ENCODE peak calls at places on chromosomes 2 and 18, in five cellular contexts. One of them, this sample, is unnamed.

GRCh38 chr2:53768233-53768542 is 584 bp downstream of the CHAC2 start:
- DNase-seq in transverse colon: no peak
- DNase-seq in CD4-positive, alpha-beta T cell: no peak
- DNase-seq in A549: no peak
- DNase-seq in CD4-positive, alpha-beta memory T cell: no peak
- DNase-seq in this sample: no peak

GRCh38 chr18:62637807-62638687 is 77.3 kb upstream of the PHLPP1 start:
- DNase-seq in transverse colon: peak; percentile 55
- DNase-seq in A549: peak; percentile 31
- DNase-seq in CD4-positive, alpha-beta T cell: peak; percentile 53
- DNase-seq in CD4-positive, alpha-beta memory T cell: peak; percentile 36
- DNase-seq in this sample: peak; percentile 34

GRCh38 chr2:28227498-28227897 is 165.2 kb upstream of the FOSL2 start:
- DNase-seq in transverse colon: no peak
- DNase-seq in CD4-positive, alpha-beta memory T cell: no peak
- DNase-seq in CD4-positive, alpha-beta T cell: no peak
- DNase-seq in A549: no peak
- DNase-seq in this sample: no peak

GRCh38 chr2:42868874-42869273 is 76.5 kb upstream of the HAAO start:
- DNase-seq in CD4-positive, alpha-beta T cell: no peak
- DNase-seq in CD4-positive, alpha-beta memory T cell: no peak
- DNase-seq in A549: peak; percentile 22
- DNase-seq in transverse colon: no peak
- DNase-seq in this sample: no peak

GRCh38 chr2:195706161-195706900 is 49.3 kb downstream of the SLC39A10 start:
- DNase-seq in A549: no peak
- DNase-seq in CD4-positive, alpha-beta T cell: no peak
- DNase-seq in CD4-positive, alpha-beta memory T cell: no peak
- DNase-seq in transverse colon: no peak
- DNase-seq in this sample: no peak

GRCh38 chr2:937530-937929 is 13.1 kb upstream of the SNTG2 start:
- DNase-seq in CD4-positive, alpha-beta memory T cell: no peak
- DNase-seq in transverse colon: no peak
- DNase-seq in CD4-positive, alpha-beta T cell: no peak
- DNase-seq in A549: no peak
- DNase-seq in this sample: no peak

GRCh38 chr2:16324544-16324937 is 341.1 kb downstream of the CYRIA start:
- DNase-seq in CD4-positive, alpha-beta memory T cell: no peak
- DNase-seq in transverse colon: no peak
- DNase-seq in CD4-positive, alpha-beta T cell: no peak
- DNase-seq in A549: no peak
- DNase-seq in this sample: no peak

GRCh38 chr2:219285348-219285685 is 6.2 kb downstream of the DNAJB2 start:
- DNase-seq in CD4-positive, alpha-beta memory T cell: no peak
- DNase-seq in CD4-positive, alpha-beta T cell: no peak
- DNase-seq in A549: no peak
- DNase-seq in transverse colon: no peak
- DNase-seq in this sample: no peak

GRCh38 chr18:3261393-3262233 is at the start of gene MYL12B:
- DNase-seq in A549: peak; percentile 82
- DNase-seq in CD4-positive, alpha-beta memory T cell: peak; percentile 86
- DNase-seq in transverse colon: peak; percentile 89
- DNase-seq in CD4-positive, alpha-beta T cell: peak; percentile 78
- DNase-seq in this sample: peak; percentile 66

GRCh38 chr2:181673178-181673577 is 7.1 kb downstream of the NEUROD1 start:
- DNase-seq in A549: no peak
- DNase-seq in CD4-positive, alpha-beta T cell: no peak
- DNase-seq in transverse colon: no peak
- DNase-seq in CD4-positive, alpha-beta memory T cell: no peak
- DNase-seq in this sample: no peak

GRCh38 chr2:25790074-25790473 is 88.2 kb downstream of the ASXL2 start:
- DNase-seq in transverse colon: no peak
- DNase-seq in A549: no peak
- DNase-seq in CD4-positive, alpha-beta memory T cell: no peak
- DNase-seq in CD4-positive, alpha-beta T cell: no peak
- DNase-seq in this sample: no peak

GRCh38 chr2:10933700-10934225 is 22.0 kb downstream of the KCNF1 start:
- DNase-seq in transverse colon: no peak
- DNase-seq in CD4-positive, alpha-beta T cell: no peak
- DNase-seq in CD4-positive, alpha-beta memory T cell: no peak
- DNase-seq in A549: no peak
- DNase-seq in this sample: no peak

GRCh38 chr2:119586085-119586484 is 41.8 kb downstream of the CFAP221 start:
- DNase-seq in CD4-positive, alpha-beta T cell: no peak
- DNase-seq in A549: no peak
- DNase-seq in transverse colon: no peak
- DNase-seq in CD4-positive, alpha-beta memory T cell: no peak
- DNase-seq in this sample: no peak

GRCh38 chr2:135048122-135048521 is 875 bp upstream of the MAP3K19 start:
- DNase-seq in CD4-positive, alpha-beta T cell: no peak
- DNase-seq in CD4-positive, alpha-beta memory T cell: no peak
- DNase-seq in A549: no peak
- DNase-seq in transverse colon: no peak
- DNase-seq in this sample: no peak

GRCh38 chr2:229282758-229283546 is 11.9 kb upstream of the PID1 start:
- DNase-seq in A549: no peak
- DNase-seq in CD4-positive, alpha-beta T cell: no peak
- DNase-seq in transverse colon: peak; percentile 23
- DNase-seq in CD4-positive, alpha-beta memory T cell: no peak
- DNase-seq in this sample: no peak

GRCh38 chr2:174597347-174598047 is at the start of gene WIPF1:
- DNase-seq in CD4-positive, alpha-beta T cell: peak; percentile 45
- DNase-seq in CD4-positive, alpha-beta memory T cell: peak; percentile 86
- DNase-seq in A549: no peak
- DNase-seq in transverse colon: peak; percentile 60
- DNase-seq in this sample: no peak

GRCh38 chr2:9736008-9736407 is 105.2 kb upstream of the YWHAQ start:
- DNase-seq in CD4-positive, alpha-beta T cell: no peak
- DNase-seq in transverse colon: no peak
- DNase-seq in CD4-positive, alpha-beta memory T cell: peak; percentile 50
- DNase-seq in A549: no peak
- DNase-seq in this sample: no peak

GRCh38 chr2:127576433-127577207 is 41.1 kb downstream of the MYO7B start:
- DNase-seq in CD4-positive, alpha-beta T cell: no peak
- DNase-seq in transverse colon: no peak
- DNase-seq in CD4-positive, alpha-beta memory T cell: no peak
- DNase-seq in A549: no peak
- DNase-seq in this sample: no peak

GRCh38 chr18:43486462-43486861 is 209.2 kb upstream of the SYT4 start:
- DNase-seq in CD4-positive, alpha-beta memory T cell: no peak
- DNase-seq in A549: peak; percentile 44
- DNase-seq in CD4-positive, alpha-beta T cell: no peak
- DNase-seq in transverse colon: no peak
- DNase-seq in this sample: no peak
- H3K9me3 ChIP-seq in CD4-positive, alpha-beta memory T cell: peaks cover 4% of the 10 kb centered on the region
- H3K9me3 ChIP-seq in A549: no peaks in the 10 kb centered on the region
- H3K9me3 ChIP-seq in CD4-positive, alpha-beta T cell: no peaks in the 10 kb centered on the region
- H3K9me3 ChIP-seq in transverse colon: no peaks in the 10 kb centered on the region
- H3K9me3 ChIP-seq in this sample: no peaks in the 10 kb centered on the region

DNA sequence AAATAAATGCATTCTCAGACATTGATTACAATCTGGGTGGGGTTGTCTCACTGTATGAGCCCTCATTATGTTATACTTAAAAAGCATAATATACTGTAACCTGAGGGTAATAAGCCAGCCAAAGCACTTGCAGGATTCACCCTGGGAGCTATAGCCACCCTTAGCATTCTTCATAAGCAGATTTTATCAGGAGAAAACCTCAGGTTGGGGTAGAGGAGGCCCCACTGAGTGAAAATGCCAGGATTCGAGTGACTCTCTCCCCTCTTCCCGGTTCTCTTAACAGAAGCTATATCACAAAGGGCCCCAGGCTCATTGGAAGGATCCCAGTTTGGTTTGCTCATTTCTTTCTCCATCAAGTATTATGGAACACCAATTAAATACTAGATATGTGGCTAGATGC is 178.2 kb downstream of the MSH2 start:
- DNase-seq in CD4-positive, alpha-beta T cell: no peak
- DNase-seq in CD4-positive, alpha-beta memory T cell: no peak
- DNase-seq in A549: no peak
- DNase-seq in transverse colon: no peak
- DNase-seq in this sample: no peak
- H3K9me3 ChIP-seq in CD4-positive, alpha-beta T cell: peaks cover 4% of the 10 kb centered on the region
- H3K9me3 ChIP-seq in CD4-positive, alpha-beta memory T cell: no peaks in the 10 kb centered on the region
- H3K9me3 ChIP-seq in A549: peaks cover 3% of the 10 kb centered on the region
- H3K9me3 ChIP-seq in transverse colon: peaks cover under 1% of the 10 kb centered on the region
- H3K9me3 ChIP-seq in this sample: no peaks in the 10 kb centered on the region

GRCh38 chr2:8454797-8455196 is 227.1 kb upstream of the ID2 start:
- DNase-seq in A549: no peak
- DNase-seq in CD4-positive, alpha-beta memory T cell: no peak
- DNase-seq in CD4-positive, alpha-beta T cell: no peak
- DNase-seq in transverse colon: no peak
- DNase-seq in this sample: no peak

GRCh38 chr2:8453904-8454302 is 228.0 kb upstream of the ID2 start:
- DNase-seq in CD4-positive, alpha-beta T cell: no peak
- DNase-seq in A549: no peak
- DNase-seq in CD4-positive, alpha-beta memory T cell: no peak
- DNase-seq in transverse colon: no peak
- DNase-seq in this sample: no peak

GRCh38 chr2:8456149-8457091 is 225.4 kb upstream of the ID2 start:
- DNase-seq in A549: no peak
- DNase-seq in CD4-positive, alpha-beta T cell: peak; percentile 49
- DNase-seq in transverse colon: no peak
- DNase-seq in CD4-positive, alpha-beta memory T cell: peak; percentile 80
- DNase-seq in this sample: no peak

GRCh38 chr2:8457092-8457481 is 224.8 kb upstream of the ID2 start:
- DNase-seq in CD4-positive, alpha-beta memory T cell: peak; percentile 43
- DNase-seq in CD4-positive, alpha-beta T cell: no peak
- DNase-seq in A549: no peak
- DNase-seq in transverse colon: peak; percentile 83
- DNase-seq in this sample: no peak

DNA sequence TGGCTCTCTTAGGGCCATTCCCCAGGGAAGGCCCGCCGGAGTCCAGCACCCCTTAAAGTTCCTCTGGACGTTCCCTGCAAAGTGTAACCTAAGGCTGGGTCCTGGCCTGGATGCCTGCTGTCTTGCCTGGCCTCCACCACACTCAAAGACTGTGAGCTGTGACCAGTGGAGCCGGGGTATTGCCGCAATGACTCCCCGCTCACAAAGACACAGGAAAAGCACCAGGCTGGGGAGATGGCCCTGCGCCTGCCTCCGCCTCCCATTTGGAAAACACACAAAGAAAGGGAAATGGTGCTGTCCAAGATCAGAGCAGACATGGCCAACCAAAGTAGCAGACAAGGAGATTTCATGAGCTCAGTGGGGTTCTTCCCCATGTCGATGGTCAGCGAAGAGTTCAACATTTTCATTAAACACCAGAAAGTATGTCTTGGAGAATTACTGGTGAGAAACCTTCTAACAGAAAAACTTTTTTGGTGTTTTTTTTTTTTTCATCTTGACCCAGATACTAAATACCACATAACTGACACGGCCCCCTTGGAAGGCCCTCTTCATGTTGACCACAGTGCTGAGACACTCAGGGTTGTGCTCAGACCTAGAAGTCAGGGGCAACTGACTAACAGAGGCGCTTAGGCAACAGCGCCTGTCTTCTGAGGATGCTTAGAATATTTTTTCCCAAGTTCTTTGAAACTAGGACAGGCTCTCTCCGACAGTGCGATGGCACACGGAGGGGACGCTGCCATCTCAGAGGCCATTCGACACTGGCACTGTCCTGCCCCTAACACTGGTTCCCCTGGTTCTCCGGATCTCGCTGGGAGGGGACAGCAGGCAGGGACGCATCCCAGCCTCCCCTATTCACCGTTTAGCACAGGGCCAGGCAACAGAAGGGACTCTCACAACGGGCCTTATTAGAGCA is 226.4 kb upstream of the ID2 start:
- DNase-seq in CD4-positive, alpha-beta T cell: no peak
- DNase-seq in A549: no peak
- DNase-seq in transverse colon: no peak
- DNase-seq in CD4-positive, alpha-beta memory T cell: no peak
- DNase-seq in this sample: no peak
- H3K9me3 ChIP-seq in CD4-positive, alpha-beta T cell: no peaks in the 10 kb centered on the region
- H3K9me3 ChIP-seq in A549: no peaks in the 10 kb centered on the region
- H3K9me3 ChIP-seq in transverse colon: no peaks in the 10 kb centered on the region
- H3K9me3 ChIP-seq in CD4-positive, alpha-beta memory T cell: no peaks in the 10 kb centered on the region
- H3K9me3 ChIP-seq in this sample: no peaks in the 10 kb centered on the region

GRCh38 chr2:101921961-101922325 is 69.8 kb upstream of the IL1R2 start:
- DNase-seq in A549: no peak
- DNase-seq in CD4-positive, alpha-beta T cell: no peak
- DNase-seq in transverse colon: no peak
- DNase-seq in CD4-positive, alpha-beta memory T cell: no peak
- DNase-seq in this sample: no peak
- H3K9me3 ChIP-seq in A549: peaks cover 18% of the 10 kb centered on the region
- H3K9me3 ChIP-seq in CD4-positive, alpha-beta T cell: peaks cover 26% of the 10 kb centered on the region
- H3K9me3 ChIP-seq in transverse colon: peaks cover 6% of the 10 kb centered on the region
- H3K9me3 ChIP-seq in CD4-positive, alpha-beta memory T cell: peaks cover 1% of the 10 kb centered on the region
- H3K9me3 ChIP-seq in this sample: no peaks in the 10 kb centered on the region

GRCh38 chr18:8930990-8931648 is 171.4 kb upstream of the NDUFV2 start:
- DNase-seq in transverse colon: no peak
- DNase-seq in CD4-positive, alpha-beta T cell: no peak
- DNase-seq in A549: no peak
- DNase-seq in CD4-positive, alpha-beta memory T cell: no peak
- DNase-seq in this sample: no peak
- H3K9me3 ChIP-seq in transverse colon: peaks cover 5% of the 10 kb centered on the region
- H3K9me3 ChIP-seq in CD4-positive, alpha-beta T cell: peaks cover 11% of the 10 kb centered on the region
- H3K9me3 ChIP-seq in A549: peaks cover 13% of the 10 kb centered on the region
- H3K9me3 ChIP-seq in CD4-positive, alpha-beta memory T cell: peaks cover 9% of the 10 kb centered on the region
- H3K9me3 ChIP-seq in this sample: peaks cover 3% of the 10 kb centered on the region

GRCh38 chr2:2782007-2782406 is 450.9 kb upstream of the MYT1L start:
- DNase-seq in A549: no peak
- DNase-seq in CD4-positive, alpha-beta T cell: no peak
- DNase-seq in CD4-positive, alpha-beta memory T cell: no peak
- DNase-seq in transverse colon: no peak
- DNase-seq in this sample: no peak
- H3K9me3 ChIP-seq in A549: peaks cover 10% of the 10 kb centered on the region
- H3K9me3 ChIP-seq in CD4-positive, alpha-beta T cell: no peaks in the 10 kb centered on the region
- H3K9me3 ChIP-seq in CD4-positive, alpha-beta memory T cell: no peaks in the 10 kb centered on the region
- H3K9me3 ChIP-seq in transverse colon: no peaks in the 10 kb centered on the region
- H3K9me3 ChIP-seq in this sample: no peaks in the 10 kb centered on the region

GRCh38 chr2:2721296-2721835 is 390.3 kb upstream of the MYT1L start:
- DNase-seq in transverse colon: no peak
- DNase-seq in A549: no peak
- DNase-seq in CD4-positive, alpha-beta T cell: no peak
- DNase-seq in CD4-positive, alpha-beta memory T cell: no peak
- DNase-seq in this sample: no peak
- H3K9me3 ChIP-seq in transverse colon: no peaks in the 10 kb centered on the region
- H3K9me3 ChIP-seq in A549: no peaks in the 10 kb centered on the region
- H3K9me3 ChIP-seq in CD4-positive, alpha-beta T cell: no peaks in the 10 kb centered on the region
- H3K9me3 ChIP-seq in CD4-positive, alpha-beta memory T cell: no peaks in the 10 kb centered on the region
- H3K9me3 ChIP-seq in this sample: no peaks in the 10 kb centered on the region

GRCh38 chr18:7467708-7468466 is 99.2 kb upstream of the PTPRM start:
- DNase-seq in transverse colon: no peak
- DNase-seq in CD4-positive, alpha-beta memory T cell: no peak
- DNase-seq in CD4-positive, alpha-beta T cell: no peak
- DNase-seq in A549: peak; percentile 4
- DNase-seq in this sample: no peak
- H3K9me3 ChIP-seq in transverse colon: no peaks in the 10 kb centered on the region
- H3K9me3 ChIP-seq in CD4-positive, alpha-beta memory T cell: no peaks in the 10 kb centered on the region
- H3K9me3 ChIP-seq in CD4-positive, alpha-beta T cell: no peaks in the 10 kb centered on the region
- H3K9me3 ChIP-seq in A549: no peaks in the 10 kb centered on the region
- H3K9me3 ChIP-seq in this sample: no peaks in the 10 kb centered on the region

GRCh38 chr2:6845903-6846302 is 19.8 kb downstream of the CMPK2 start:
- DNase-seq in CD4-positive, alpha-beta T cell: no peak
- DNase-seq in CD4-positive, alpha-beta memory T cell: no peak
- DNase-seq in transverse colon: no peak
- DNase-seq in A549: no peak
- DNase-seq in this sample: no peak
- H3K9me3 ChIP-seq in CD4-positive, alpha-beta T cell: peaks cover 80% of the 10 kb centered on the region
- H3K9me3 ChIP-seq in CD4-positive, alpha-beta memory T cell: peaks cover 55% of the 10 kb centered on the region
- H3K9me3 ChIP-seq in transverse colon: peaks cover 60% of the 10 kb centered on the region
- H3K9me3 ChIP-seq in A549: peaks cover 23% of the 10 kb centered on the region
- H3K9me3 ChIP-seq in this sample: peaks cover 33% of the 10 kb centered on the region

This sample was measured in T-helper 17 cell.